ENCODE peak calls at places on chromosomes 5 and 9, in ten cellular contexts. One of them, this sample, is unnamed.

GRCh38 chr5:41835625-41836024 is 34.6 kb downstream of the OXCT1 start:
- DNase-seq in sciatic nerve: no peak
- DNase-seq in epithelial cell of esophagus: peak; percentile 74
- DNase-seq in ELF-1: peak; percentile 25
- DNase-seq in stimulated activated CD4-positive, alpha-beta T cell treated with anti-CD3 and anti-CD28 coated beads, Interleukin-15, amount 100 ng/mL, for 24 hours: peak; percentile 32
- DNase-seq in fibroblast of the aortic adventitia: peak; percentile 76
- DNase-seq in MCF 10A: peak; percentile 70
- DNase-seq in glutamatergic neuron: peak; percentile 33
- DNase-seq in ACHN: peak; percentile 57
- DNase-seq in OCI-LY7: no peak
- DNase-seq in this sample: peak; percentile 72

GRCh38 chr5:97135868-97136267 is 6.5 kb downstream of the LIX1 start:
- DNase-seq in sciatic nerve: no peak
- DNase-seq in epithelial cell of esophagus: no peak
- DNase-seq in ELF-1: no peak
- DNase-seq in stimulated activated CD4-positive, alpha-beta T cell treated with anti-CD3 and anti-CD28 coated beads, Interleukin-15, amount 100 ng/mL, for 24 hours: no peak
- DNase-seq in fibroblast of the aortic adventitia: no peak
- DNase-seq in MCF 10A: no peak
- DNase-seq in glutamatergic neuron: no peak
- DNase-seq in ACHN: no peak
- DNase-seq in OCI-LY7: no peak
- DNase-seq in this sample: no peak

GRCh38 chr9:37027582-37028424 is 6.3 kb downstream of the PAX5 start:
- DNase-seq in sciatic nerve: peak; percentile 82
- DNase-seq in epithelial cell of esophagus: peak; percentile 93
- DNase-seq in ELF-1: peak; percentile 98
- DNase-seq in stimulated activated CD4-positive, alpha-beta T cell treated with anti-CD3 and anti-CD28 coated beads, Interleukin-15, amount 100 ng/mL, for 24 hours: peak; percentile 97
- DNase-seq in fibroblast of the aortic adventitia: peak; percentile 80
- DNase-seq in MCF 10A: peak; percentile 96
- DNase-seq in glutamatergic neuron: peak; percentile 98
- DNase-seq in ACHN: peak; percentile 95
- DNase-seq in OCI-LY7: peak; percentile 99
- DNase-seq in this sample: no peak

GRCh38 chr9:122190597-122191381 is 31.1 kb downstream of the MORN5 start:
- DNase-seq in sciatic nerve: no peak
- DNase-seq in epithelial cell of esophagus: peak; percentile 49
- DNase-seq in ELF-1: no peak
- DNase-seq in stimulated activated CD4-positive, alpha-beta T cell treated with anti-CD3 and anti-CD28 coated beads, Interleukin-15, amount 100 ng/mL, for 24 hours: peak; percentile 30
- DNase-seq in fibroblast of the aortic adventitia: no peak
- DNase-seq in MCF 10A: no peak
- DNase-seq in glutamatergic neuron: no peak
- DNase-seq in ACHN: no peak
- DNase-seq in OCI-LY7: no peak
- DNase-seq in this sample: no peak

GRCh38 chr9:79477955-79478751 is 93.6 kb upstream of the TLE4 start:
- DNase-seq in sciatic nerve: no peak
- DNase-seq in epithelial cell of esophagus: peak; percentile 92
- DNase-seq in ELF-1: peak; percentile 69
- DNase-seq in stimulated activated CD4-positive, alpha-beta T cell treated with anti-CD3 and anti-CD28 coated beads, Interleukin-15, amount 100 ng/mL, for 24 hours: peak; percentile 11
- DNase-seq in fibroblast of the aortic adventitia: no peak
- DNase-seq in MCF 10A: peak; percentile 24
- DNase-seq in glutamatergic neuron: peak; percentile 31
- DNase-seq in ACHN: no peak
- DNase-seq in OCI-LY7: peak; percentile 25
- DNase-seq in this sample: no peak

GRCh38 chr9:133991964-133992779 is at the start of gene VAV2:
- DNase-seq in sciatic nerve: peak; percentile 82
- DNase-seq in epithelial cell of esophagus: peak; percentile 60
- DNase-seq in ELF-1: peak; percentile 70
- DNase-seq in stimulated activated CD4-positive, alpha-beta T cell treated with anti-CD3 and anti-CD28 coated beads, Interleukin-15, amount 100 ng/mL, for 24 hours: peak; percentile 75
- DNase-seq in fibroblast of the aortic adventitia: peak; percentile 49
- DNase-seq in MCF 10A: peak; percentile 58
- DNase-seq in glutamatergic neuron: peak; percentile 73
- DNase-seq in ACHN: peak; percentile 65
- DNase-seq in OCI-LY7: peak; percentile 60
- DNase-seq in this sample: no peak

GRCh38 chr9:85723220-85723619 is 18.5 kb downstream of the AGTPBP1 start:
- DNase-seq in sciatic nerve: no peak
- DNase-seq in epithelial cell of esophagus: peak; percentile 42
- DNase-seq in ELF-1: peak; percentile 93
- DNase-seq in stimulated activated CD4-positive, alpha-beta T cell treated with anti-CD3 and anti-CD28 coated beads, Interleukin-15, amount 100 ng/mL, for 24 hours: peak; percentile 44
- DNase-seq in fibroblast of the aortic adventitia: no peak
- DNase-seq in MCF 10A: no peak
- DNase-seq in glutamatergic neuron: peak; percentile 38
- DNase-seq in ACHN: no peak
- DNase-seq in OCI-LY7: no peak
- DNase-seq in this sample: no peak

GRCh38 chr5:73238873-73239272 is 65.9 kb downstream of the TMEM174 start:
- DNase-seq in sciatic nerve: no peak
- DNase-seq in epithelial cell of esophagus: no peak
- DNase-seq in ELF-1: no peak
- DNase-seq in stimulated activated CD4-positive, alpha-beta T cell treated with anti-CD3 and anti-CD28 coated beads, Interleukin-15, amount 100 ng/mL, for 24 hours: no peak
- DNase-seq in fibroblast of the aortic adventitia: no peak
- DNase-seq in MCF 10A: no peak
- DNase-seq in glutamatergic neuron: no peak
- DNase-seq in ACHN: no peak
- DNase-seq in OCI-LY7: no peak
- DNase-seq in this sample: no peak

GRCh38 chr9:89664896-89665329 is 60.1 kb downstream of the GADD45G start:
- DNase-seq in sciatic nerve: no peak
- DNase-seq in epithelial cell of esophagus: peak; percentile 34
- DNase-seq in ELF-1: peak; percentile 77
- DNase-seq in stimulated activated CD4-positive, alpha-beta T cell treated with anti-CD3 and anti-CD28 coated beads, Interleukin-15, amount 100 ng/mL, for 24 hours: no peak
- DNase-seq in fibroblast of the aortic adventitia: no peak
- DNase-seq in MCF 10A: no peak
- DNase-seq in glutamatergic neuron: no peak
- DNase-seq in ACHN: no peak
- DNase-seq in OCI-LY7: no peak
- DNase-seq in this sample: no peak

GRCh38 chr5:59299006-59299405 is 594.5 kb downstream of the PDE4D start:
- DNase-seq in sciatic nerve: no peak
- DNase-seq in epithelial cell of esophagus: peak; percentile 71
- DNase-seq in ELF-1: no peak
- DNase-seq in stimulated activated CD4-positive, alpha-beta T cell treated with anti-CD3 and anti-CD28 coated beads, Interleukin-15, amount 100 ng/mL, for 24 hours: no peak
- DNase-seq in fibroblast of the aortic adventitia: no peak
- DNase-seq in MCF 10A: peak; percentile 36
- DNase-seq in glutamatergic neuron: no peak
- DNase-seq in ACHN: peak; percentile 6
- DNase-seq in OCI-LY7: no peak
- DNase-seq in this sample: no peak

GRCh38 chr5:91059409-91059808 is 323.7 kb downstream of the ARRDC3 start:
- DNase-seq in sciatic nerve: no peak
- DNase-seq in epithelial cell of esophagus: peak; percentile 37
- DNase-seq in ELF-1: no peak
- DNase-seq in stimulated activated CD4-positive, alpha-beta T cell treated with anti-CD3 and anti-CD28 coated beads, Interleukin-15, amount 100 ng/mL, for 24 hours: no peak
- DNase-seq in fibroblast of the aortic adventitia: no peak
- DNase-seq in MCF 10A: no peak
- DNase-seq in glutamatergic neuron: no peak
- DNase-seq in ACHN: no peak
- DNase-seq in OCI-LY7: no peak
- DNase-seq in this sample: no peak

GRCh38 chr9:133105461-133105770 is 15.6 kb downstream of the RALGDS start:
- DNase-seq in sciatic nerve: no peak
- DNase-seq in epithelial cell of esophagus: no peak
- DNase-seq in ELF-1: no peak
- DNase-seq in stimulated activated CD4-positive, alpha-beta T cell treated with anti-CD3 and anti-CD28 coated beads, Interleukin-15, amount 100 ng/mL, for 24 hours: no peak
- DNase-seq in fibroblast of the aortic adventitia: no peak
- DNase-seq in MCF 10A: no peak
- DNase-seq in glutamatergic neuron: no peak
- DNase-seq in ACHN: no peak
- DNase-seq in OCI-LY7: no peak
- DNase-seq in this sample: no peak

GRCh38 chr5:143404416-143405062 is 1.1 kb upstream of the NR3C1 start:
- DNase-seq in sciatic nerve: peak; percentile 89
- DNase-seq in epithelial cell of esophagus: peak; percentile 87
- DNase-seq in ELF-1: peak; percentile 54
- DNase-seq in stimulated activated CD4-positive, alpha-beta T cell treated with anti-CD3 and anti-CD28 coated beads, Interleukin-15, amount 100 ng/mL, for 24 hours: peak; percentile 76
- DNase-seq in fibroblast of the aortic adventitia: peak; percentile 96
- DNase-seq in MCF 10A: peak; percentile 95
- DNase-seq in glutamatergic neuron: peak; percentile 32
- DNase-seq in ACHN: peak; percentile 73
- DNase-seq in OCI-LY7: peak; percentile 86
- DNase-seq in this sample: peak; percentile 85

GRCh38 chr9:16834817-16835216 is 35.7 kb downstream of the BNC2 start:
- DNase-seq in sciatic nerve: no peak
- DNase-seq in epithelial cell of esophagus: no peak
- DNase-seq in ELF-1: no peak
- DNase-seq in stimulated activated CD4-positive, alpha-beta T cell treated with anti-CD3 and anti-CD28 coated beads, Interleukin-15, amount 100 ng/mL, for 24 hours: no peak
- DNase-seq in fibroblast of the aortic adventitia: no peak
- DNase-seq in MCF 10A: no peak
- DNase-seq in glutamatergic neuron: no peak
- DNase-seq in ACHN: no peak
- DNase-seq in OCI-LY7: no peak
- DNase-seq in this sample: no peak

GRCh38 chr5:137735531-137736284 is at the start of gene KLHL3:
- DNase-seq in sciatic nerve: peak; percentile 61
- DNase-seq in epithelial cell of esophagus: peak; percentile 58
- DNase-seq in ELF-1: peak; percentile 93
- DNase-seq in stimulated activated CD4-positive, alpha-beta T cell treated with anti-CD3 and anti-CD28 coated beads, Interleukin-15, amount 100 ng/mL, for 24 hours: peak; percentile 54
- DNase-seq in fibroblast of the aortic adventitia: peak; percentile 40
- DNase-seq in MCF 10A: no peak
- DNase-seq in glutamatergic neuron: peak; percentile 66
- DNase-seq in ACHN: peak; percentile 66
- DNase-seq in OCI-LY7: peak; percentile 18
- DNase-seq in this sample: peak; percentile 59

GRCh38 chr5:87081511-87082372 is 185.9 kb upstream of the RASA1 start:
- DNase-seq in sciatic nerve: no peak
- DNase-seq in epithelial cell of esophagus: no peak
- DNase-seq in ELF-1: no peak
- DNase-seq in stimulated activated CD4-positive, alpha-beta T cell treated with anti-CD3 and anti-CD28 coated beads, Interleukin-15, amount 100 ng/mL, for 24 hours: peak; percentile 35
- DNase-seq in fibroblast of the aortic adventitia: no peak
- DNase-seq in MCF 10A: no peak
- DNase-seq in glutamatergic neuron: no peak
- DNase-seq in ACHN: no peak
- DNase-seq in OCI-LY7: peak; percentile 77
- DNase-seq in this sample: no peak

This sample was measured in right atrium auricular region.